ENCODE peak calls at places on chromosomes 3 and 15, in eight cellular contexts. J is AG10803, X is AG09319, E is keratinocyte, Q is mesothelial cell of epicardium, N is dorsolateral prefrontal cortex, Z is esophagus squamous epithelium, P is PC-3. W is an unnamed sample.

GRCh38 chr3:193982258-193982659 is 153.7 kb upstream of the HES1 start:
- DNase-seq in Q (no peak), N (no peak), X (peak; percentile 11), E (peak; percentile 25), P (peak; percentile 86), J (peak; percentile 86), Z (no peak), W (no peak)

GRCh38 chr3:134132961-134133360 is 103.2 kb upstream of the SLCO2A1 start:
- DNase-seq in E (no peak), N (no peak), Q (no peak), P (no peak), Z (no peak), X (no peak), J (no peak), W (no peak)

GRCh38 chr3:71110531-71111222 is 472.9 kb downstream of the FOXP1 start:
- DNase-seq in X (no peak), N (no peak), Z (no peak), Q (no peak), E (no peak), J (no peak), P (no peak), W (no peak)

GRCh38 chr15:96347181-96348111 is 16.9 kb downstream of the NR2F2 start:
- DNase-seq in Q (peak; percentile 22), Z (no peak), E (no peak), N (no peak), X (no peak), J (no peak), P (no peak), W (peak; percentile 57)

GRCh38 chr3:194875581-194876402 is 190.1 kb downstream of the FAM43A start:
- DNase-seq in N (no peak), J (peak; percentile 43), Z (no peak), E (no peak), P (no peak), Q (no peak), X (no peak), W (no peak)

GRCh38 chr15:45393851-45394250 is 15.5 kb upstream of the GATM start:
- DNase-seq in E (no peak), P (peak; percentile 60), J (no peak), Q (no peak), N (no peak), X (no peak), Z (no peak), W (no peak)

GRCh38 chr3:10223676-10224639 is 24.3 kb upstream of the TATDN2 start:
- DNase-seq in Q (no peak), P (no peak), X (no peak), J (no peak), Z (no peak), N (no peak), E (no peak), W (no peak)

GRCh38 chr3:100317928-100318327 is 16.6 kb upstream of the NIT2 start:
- DNase-seq in Q (no peak), E (no peak), Z (no peak), J (no peak), N (no peak), P (no peak), X (no peak), W (no peak)

GRCh38 chr15:76566276-76566675 is 229.7 kb downstream of the ISL2 start:
- DNase-seq in Q (no peak), E (no peak), N (no peak), Z (no peak), X (peak; percentile 8), P (peak; percentile 51), J (peak; percentile 9), W (no peak)

GRCh38 chr3:111738238-111738637 is 120.8 kb upstream of the PHLDB2 start:
- DNase-seq in P (no peak), Q (no peak), Z (no peak), E (no peak), N (no peak), X (no peak), J (peak; percentile 20), W (no peak)

GRCh38 chr3:58214484-58215316 is 3.9 kb upstream of the DNASE1L3 start:
- DNase-seq in N (no peak), Z (no peak), E (peak; percentile 97), P (peak; percentile 92), X (no peak), Q (no peak), J (peak; percentile 39), W (no peak)

GRCh38 chr3:58216496-58217197 is 5.9 kb upstream of the DNASE1L3 start:
- DNase-seq in X (no peak), P (peak; percentile 24), Q (no peak), E (peak; percentile 86), Z (no peak), J (no peak), N (no peak), W (no peak)

GRCh38 chr3:58218904-58219303 is 8.1 kb upstream of the DNASE1L3 start:
- DNase-seq in X (no peak), Q (no peak), E (no peak), P (no peak), N (no peak), J (no peak), Z (no peak), W (no peak)

GRCh38 chr3:58217209-58217811 is 6.5 kb upstream of the DNASE1L3 start:
- DNase-seq in E (peak; percentile 63), Z (peak; percentile 12), Q (no peak), J (peak; percentile 60), N (peak; percentile 56), X (no peak), P (peak; percentile 87), W (peak; percentile 44)

DNA sequence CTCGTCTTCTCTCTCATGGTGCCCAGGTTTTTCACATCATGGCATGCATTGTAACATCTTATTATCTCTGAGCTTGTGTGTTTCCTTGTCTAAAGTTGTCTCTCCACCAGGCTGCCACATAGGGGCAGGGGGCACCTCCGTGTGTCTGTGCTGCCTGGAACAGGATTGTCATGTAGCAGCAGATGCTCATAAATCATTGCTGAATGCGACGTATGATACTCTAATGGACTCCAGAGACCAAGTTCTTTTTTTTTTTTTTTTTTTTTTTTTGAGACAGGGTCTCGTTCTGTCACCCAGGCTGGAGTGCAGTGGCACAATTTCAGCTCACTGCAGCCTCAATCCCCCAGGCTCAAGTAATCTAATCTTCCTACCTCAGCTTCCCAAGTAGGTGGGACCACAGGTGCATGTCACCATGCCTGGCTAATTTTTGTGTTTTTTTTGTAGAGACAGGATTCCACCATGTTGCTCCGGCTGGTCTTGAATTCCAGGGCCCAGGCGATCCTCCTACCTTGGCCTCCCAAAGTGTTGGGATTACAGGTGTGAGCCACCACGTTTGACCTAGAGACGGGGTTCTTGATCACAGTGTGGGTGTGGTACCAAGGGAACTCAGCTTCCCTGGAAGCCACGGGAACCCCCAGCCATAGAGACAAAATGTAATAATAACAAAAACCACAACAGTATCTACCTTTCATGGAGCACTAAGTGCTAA is 4.7 kb upstream of the DNASE1L3 start:
- DNase-seq in Q (no peak), J (no peak), E (no peak), X (no peak), P (no peak), N (no peak), Z (no peak), W (no peak)
- TF ChIP-seq CTCF in Q (no peak), J (no peak), E (no peak), X (no peak), P (no peak), N (no peak), Z (no peak), W (no peak)

DNA sequence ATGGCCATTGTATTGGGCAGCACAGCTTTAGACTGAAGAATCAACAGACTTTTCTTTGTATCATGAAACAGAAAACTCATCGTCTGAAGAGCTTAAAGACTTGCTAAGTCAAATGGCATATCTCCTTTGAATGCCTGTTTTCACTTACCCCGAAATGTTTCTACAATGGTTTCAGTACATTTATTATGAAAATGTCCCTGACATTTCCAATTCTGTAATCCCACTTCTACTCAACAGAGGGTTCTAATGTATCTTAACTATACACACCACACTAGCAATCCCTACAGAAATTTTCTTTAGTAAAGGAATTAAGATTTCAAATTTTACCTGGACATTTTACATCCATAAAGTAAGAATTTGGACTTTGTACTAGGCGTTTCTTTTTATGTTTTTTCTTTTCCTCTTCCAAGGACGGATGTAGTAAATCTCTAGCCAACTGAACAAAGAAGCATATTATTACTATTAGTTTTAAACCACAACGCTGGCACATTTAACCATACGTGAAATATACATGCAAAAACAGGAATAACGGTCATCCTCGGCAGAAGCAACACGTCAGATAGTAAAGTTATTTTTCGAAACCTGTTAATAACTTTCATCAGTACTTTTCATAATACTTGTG is 1.1 kb downstream of the RPS27L start:
- DNase-seq in N (no peak), Q (no peak), P (peak; percentile 13), X (no peak), J (no peak), E (no peak), Z (no peak), W (no peak)
- TF ChIP-seq CTCF in N (no peak), Q (no peak), P (no peak), X (no peak), J (peak; percentile 36), E (no peak), Z (no peak), W (no peak)

DNA sequence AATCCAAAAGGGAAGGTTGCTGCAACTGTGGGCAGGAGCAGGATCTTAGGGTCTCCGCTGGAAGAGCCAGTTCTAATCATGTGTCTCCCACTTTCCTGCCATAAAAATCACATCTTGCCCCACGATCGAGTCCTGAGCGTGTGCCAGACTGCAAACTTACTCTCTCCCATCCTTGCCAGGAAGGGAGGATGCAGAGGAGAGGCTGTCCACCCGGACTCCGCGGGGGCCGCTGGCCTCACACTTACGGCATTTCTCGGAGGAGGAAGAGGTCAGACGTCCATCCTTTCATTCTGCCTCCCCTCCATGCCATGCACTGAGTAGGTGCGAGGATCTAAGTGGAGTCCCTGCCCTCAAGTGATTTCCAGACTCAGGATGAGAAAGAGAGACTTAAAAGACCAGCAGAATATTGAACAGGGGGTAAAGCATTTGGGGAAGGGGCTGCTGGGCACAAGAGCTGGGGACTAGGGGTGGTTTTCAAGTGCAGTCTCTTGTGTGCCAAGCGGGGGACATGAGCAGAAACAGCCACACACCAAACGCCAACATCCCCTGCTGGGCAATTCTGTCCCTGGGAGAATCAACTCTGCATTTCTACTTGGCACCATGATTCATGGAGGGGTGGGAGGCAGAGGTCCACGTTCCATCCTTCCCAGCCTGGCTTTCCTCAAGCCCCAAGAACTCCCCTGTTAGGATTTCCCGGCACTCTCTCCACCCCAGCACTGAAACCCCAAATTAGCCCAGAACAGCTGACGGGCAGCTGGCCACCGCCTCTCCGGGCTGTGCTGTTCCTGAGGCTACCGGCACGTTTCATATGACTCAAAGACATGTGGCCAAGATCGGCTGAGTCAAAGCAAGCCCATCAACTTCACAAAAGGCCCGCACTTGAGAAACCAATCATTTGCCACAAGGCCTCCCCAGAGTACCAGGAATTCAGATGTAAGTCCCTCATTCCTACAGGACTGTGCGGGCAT is 11.6 kb downstream of the OXTR start:
- DNase-seq in P (peak; percentile 56), E (no peak), Z (no peak), J (peak; percentile 95), X (no peak), Q (no peak), N (no peak), W (no peak)
- TF ChIP-seq CTCF in P (no peak), E (no peak), Z (no peak), J (peak; percentile 38), X (no peak), Q (no peak), N (no peak), W (no peak)

GRCh38 chr3:152937234-152937633 is 102.3 kb downstream of the P2RY1 start:
- DNase-seq in Q (no peak), N (no peak), J (no peak), X (no peak), Z (no peak), E (no peak), P (no peak), W (no peak)
- TF ChIP-seq CTCF in Q (no peak), N (no peak), J (no peak), X (peak; percentile 10), Z (no peak), E (no peak), P (peak; percentile 31), W (no peak)